ENCODE peak calls at places on chromosome 6, in five cellular contexts. One of them, this sample, is unnamed.

GRCh38 chr6:3022765-3023662 is 23.3 kb downstream of the NQO2 start:
- DNase-seq in cardiac septum: peak
- DNase-seq in spleen: peak
- DNase-seq in HFFc6: no peak
- DNase-seq in RCC 7860: no peak
- DNase-seq in this sample: no peak

GRCh38 chr6:47105469-47106188 is 63.5 kb upstream of the ADGRF1 start:
- DNase-seq in cardiac septum: no peak
- DNase-seq in spleen: no peak
- DNase-seq in HFFc6: no peak
- DNase-seq in RCC 7860: no peak
- DNase-seq in this sample: no peak

GRCh38 chr6:27562027-27562410 is 89.1 kb upstream of the ZNF184 start:
- DNase-seq in cardiac septum: no peak
- DNase-seq in spleen: no peak
- DNase-seq in HFFc6: no peak
- DNase-seq in RCC 7860: no peak
- DNase-seq in this sample: no peak

GRCh38 chr6:134680021-134680420 is 269.9 kb downstream of the ALDH8A1 start:
- DNase-seq in cardiac septum: no peak
- DNase-seq in spleen: no peak
- DNase-seq in HFFc6: no peak
- DNase-seq in RCC 7860: no peak
- DNase-seq in this sample: no peak

GRCh38 chr6:43743682-43744381 is 26.2 kb upstream of the VEGFA start:
- DNase-seq in cardiac septum: peak
- DNase-seq in spleen: peak
- DNase-seq in HFFc6: no peak
- DNase-seq in RCC 7860: no peak
- DNase-seq in this sample: no peak

GRCh38 chr6:98769546-98769945 is 64.8 kb upstream of the POU3F2 start:
- DNase-seq in cardiac septum: no peak
- DNase-seq in spleen: no peak
- DNase-seq in HFFc6: no peak
- DNase-seq in RCC 7860: no peak
- DNase-seq in this sample: no peak

GRCh38 chr6:12280901-12281300 is 9.3 kb upstream of the EDN1 start:
- DNase-seq in cardiac septum: no peak
- DNase-seq in spleen: no peak
- DNase-seq in HFFc6: no peak
- DNase-seq in RCC 7860: no peak
- DNase-seq in this sample: no peak

GRCh38 chr6:163501022-163501421 is 86.5 kb downstream of the QKI start:
- DNase-seq in cardiac septum: no peak
- DNase-seq in spleen: no peak
- DNase-seq in HFFc6: no peak
- DNase-seq in RCC 7860: no peak
- DNase-seq in this sample: no peak

GRCh38 chr6:149750136-149750609 is 632 bp downstream of the PCMT1 start:
- DNase-seq in cardiac septum: no peak
- DNase-seq in spleen: no peak
- DNase-seq in HFFc6: peak
- DNase-seq in RCC 7860: peak
- DNase-seq in this sample: peak

GRCh38 chr6:141123084-141123483 is 1009.6 kb upstream of the GJE1 start:
- DNase-seq in cardiac septum: no peak
- DNase-seq in spleen: no peak
- DNase-seq in HFFc6: no peak
- DNase-seq in RCC 7860: no peak
- DNase-seq in this sample: no peak

GRCh38 chr6:106749611-106750010 is 120.2 kb downstream of the QRSL1 start:
- DNase-seq in cardiac septum: no peak
- DNase-seq in spleen: no peak
- DNase-seq in HFFc6: peak
- DNase-seq in RCC 7860: no peak
- DNase-seq in this sample: no peak

GRCh38 chr6:16028966-16029365 is 99.9 kb upstream of the MYLIP start:
- DNase-seq in cardiac septum: no peak
- DNase-seq in spleen: no peak
- DNase-seq in HFFc6: no peak
- DNase-seq in RCC 7860: no peak
- DNase-seq in this sample: no peak